ENCODE peak calls at places on chromosomes 12 and 14, in seven cellular contexts. Z is activated effector memory CD4-positive, alpha-beta T cell treated with Interleukin-2 at 50 U/mL for 16 hours; P is M059J; R is neural progenitor cell; L is posterior vena cava; T is amygdala; X is T1000. N is an unnamed sample.

GRCh38 chr12:27899151-27899661 is 73.3 kb downstream of the PTHLH start:
- DNase-seq in Z (no peak), L (no peak), T (no peak), R (no peak), X (peak; percentile 61), P (peak; percentile 59), N (no peak)

GRCh38 chr12:51753980-51754675 is 94.4 kb downstream of the FIGNL2 start:
- DNase-seq in P (no peak), Z (no peak), R (no peak), T (no peak), L (no peak), X (no peak), N (no peak)

GRCh38 chr14:91444335-91445020 is 26.9 kb upstream of the CCDC88C start:
- DNase-seq in P (no peak), X (no peak), L (no peak), R (no peak), Z (no peak), T (no peak), N (no peak)

GRCh38 chr12:108890208-108890607 is 10.3 kb downstream of the DAO start:
- DNase-seq in L (peak; percentile 42), T (no peak), Z (no peak), X (no peak), P (peak; percentile 17), R (peak; percentile 48), N (no peak)

GRCh38 chr14:99124482-99125104 is 147.4 kb downstream of the BCL11B start:
- DNase-seq in R (no peak), P (no peak), Z (no peak), L (no peak), T (no peak), X (no peak), N (no peak)

GRCh38 chr12:82176761-82177490 is 181.3 kb downstream of the CCDC59 start:
- DNase-seq in L (no peak), P (no peak), R (no peak), X (no peak), Z (no peak), T (no peak), N (no peak)

GRCh38 chr12:108825205-108825950 is 32.0 kb downstream of the SSH1 start:
- DNase-seq in P (no peak), R (no peak), T (no peak), Z (no peak), L (no peak), X (no peak), N (no peak)

GRCh38 chr14:102015045-102015685 is 50.8 kb downstream of the DYNC1H1 start:
- DNase-seq in Z (no peak), X (no peak), L (peak; percentile 56), P (no peak), R (no peak), T (no peak), N (no peak)

GRCh38 chr12:19620222-19620621 is 180.9 kb downstream of the AEBP2 start:
- DNase-seq in X (no peak), P (peak; percentile 62), R (no peak), Z (no peak), L (no peak), T (no peak), N (no peak)

GRCh38 chr12:44546037-44546436 is 330.1 kb downstream of the NELL2 start:
- DNase-seq in L (no peak), T (no peak), Z (no peak), P (no peak), R (no peak), X (no peak), N (no peak)

GRCh38 chr12:57740656-57741412 is 2.3 kb upstream of the AGAP2 start:
- DNase-seq in T (peak; percentile 19), Z (peak; percentile 74), X (no peak), P (no peak), L (peak; percentile 79), R (no peak), N (no peak)

GRCh38 chr12:116528067-116528466 is 31.1 kb upstream of the MAP1LC3B2 start:
- DNase-seq in R (no peak), L (no peak), Z (no peak), P (peak; percentile 99), T (no peak), X (no peak), N (no peak)

GRCh38 chr12:70646850-70647249 is 9.6 kb upstream of the PTPRB start:
- DNase-seq in Z (no peak), R (no peak), X (no peak), L (no peak), P (peak; percentile 80), T (no peak), N (no peak)